ENCODE peak calls at places on chromosome 22, in nine cellular contexts. P is AG04449, Q is AG09309, X is AG10803, H is upper lobe of right lung, V is neural progenitor cell, O is foreskin fibroblast, R is pancreas, S is epithelial cell of esophagus. Z is an unnamed sample.
A peak's percentile ranks its signal among the peaks of the same experiment; 100 is the strongest.

GRCh38 chr22:21073023-21073422 is 27.3 kb downstream of the LRRC74B start:
- DNase-seq in R (no peak), H (no peak), V (no peak), Q (no peak), O (no peak), X (no peak), S (peak; percentile 71), P (no peak), Z (no peak)

GRCh38 chr22:50706481-50707125 is 31.4 kb upstream of the ACR start:
- DNase-seq in X (no peak), R (peak; percentile 27), S (no peak), Q (no peak), H (peak; percentile 37), P (no peak), V (no peak), O (no peak), Z (no peak)

GRCh38 chr22:38964306-38964705 is 6.9 kb downstream of the APOBEC3A start:
- DNase-seq in P (no peak), R (no peak), V (no peak), S (no peak), O (no peak), X (no peak), H (no peak), Q (no peak), Z (no peak)

GRCh38 chr22:19121631-19122142 is 525 bp downstream of the DGCR2 start:
- DNase-seq in V (peak; percentile 74), R (peak; percentile 83), S (peak; percentile 49), Q (no peak), H (peak; percentile 84), X (peak; percentile 20), P (no peak), O (peak; percentile 63), Z (no peak)

GRCh38 chr22:46764140-46764680 is 1.8 kb downstream of the TBC1D22A start:
- DNase-seq in S (no peak), V (no peak), Q (no peak), H (no peak), R (no peak), O (no peak), X (no peak), P (no peak), Z (no peak)

GRCh38 chr22:19446603-19447387 is 716 bp downstream of the C22orf39 start:
- DNase-seq in S (no peak), Q (no peak), X (no peak), R (no peak), H (no peak), P (no peak), O (no peak), V (peak; percentile 78), Z (no peak)

GRCh38 chr22:48627203-48627602 is 1200.5 kb downstream of the BRD1 start:
- DNase-seq in O (no peak), H (no peak), P (no peak), S (no peak), X (peak; percentile 53), R (no peak), V (peak; percentile 18), Q (no peak), Z (no peak)

GRCh38 chr22:45460288-45461109 is 42.2 kb upstream of the FBLN1 start:
- DNase-seq in V (no peak), X (peak; percentile 93), R (no peak), H (no peak), S (no peak), P (no peak), O (peak; percentile 96), Q (peak; percentile 45), Z (peak; percentile 57)

GRCh38 chr22:49103314-49104052 is 724.2 kb downstream of the BRD1 start:
- DNase-seq in S (no peak), H (peak; percentile 17), O (no peak), V (peak; percentile 37), R (no peak), Q (no peak), X (no peak), P (no peak), Z (no peak)

GRCh38 chr22:25748704-25749103 is 6.7 kb downstream of the MYO18B start:
- DNase-seq in O (no peak), X (no peak), R (no peak), S (no peak), H (no peak), Q (no peak), V (no peak), P (no peak), Z (no peak)

GRCh38 chr22:29078869-29079207 is 6.0 kb downstream of the KREMEN1 start:
- DNase-seq in X (no peak), H (no peak), O (no peak), P (no peak), S (no peak), Q (no peak), R (no peak), V (no peak), Z (no peak)

GRCh38 chr22:29078036-29078868 is 5.4 kb downstream of the KREMEN1 start:
- DNase-seq in S (no peak), O (peak; percentile 47), H (no peak), X (no peak), V (no peak), R (no peak), P (no peak), Q (no peak), Z (no peak)

GRCh38 chr22:29079218-29079901 is 6.5 kb downstream of the KREMEN1 start:
- DNase-seq in V (no peak), R (no peak), P (no peak), H (no peak), O (peak; percentile 75), X (peak; percentile 59), Q (no peak), S (no peak), Z (no peak)

GRCh38 chr22:29081499-29082236 is 8.8 kb downstream of the KREMEN1 start:
- DNase-seq in S (no peak), Q (no peak), X (no peak), R (no peak), H (no peak), P (no peak), V (no peak), O (no peak), Z (no peak)

GRCh38 chr22:29080061-29080975 is 7.5 kb downstream of the KREMEN1 start:
- DNase-seq in V (no peak), S (peak; percentile 58), O (peak; percentile 74), Q (no peak), P (no peak), R (no peak), H (no peak), X (peak; percentile 45), Z (no peak)
- H3K4me3 ChIP-seq in V (no peak overlapping the region), S (no peak overlapping the region), O (no peak overlapping the region), Q (no peak overlapping the region), P (no peak overlapping the region), R (no peak overlapping the region), H (no peak overlapping the region), X (no peak overlapping the region), Z (no peak overlapping the region)

GRCh38 chr22:31278643-31279326 is 13.5 kb downstream of the PIK3IP1 start:
- DNase-seq in R (peak; percentile 21), P (no peak), H (no peak), O (no peak), S (no peak), V (no peak), Q (no peak), X (no peak), Z (no peak)
- TF ChIP-seq CTCF in R (no peak), P (no peak), H (no peak), O (no peak), S (no peak), V (no peak), Q (no peak), X (no peak), Z (no peak)

GRCh38 chr22:31080848-31081649 is at the start of gene SMTN:
- DNase-seq in Q (peak; percentile 32), O (peak; percentile 97), V (peak; percentile 97), R (peak; percentile 97), P (no peak), H (peak; percentile 95), X (peak; percentile 81), S (peak; percentile 94), Z (peak; percentile 41)

GRCh38 chr22:31083377-31083768 is 2.3 kb downstream of the SMTN start:
- DNase-seq in H (no peak), X (no peak), S (no peak), Q (no peak), V (no peak), R (peak; percentile 81), P (no peak), O (no peak), Z (no peak)

GRCh38 chr22:31083923-31084810 is 3.0 kb downstream of the SMTN start:
- DNase-seq in S (no peak), P (no peak), V (no peak), R (no peak), Q (no peak), X (no peak), O (peak; percentile 31), H (no peak), Z (no peak)

GRCh38 chr22:31081963-31082605 is 966 bp downstream of the SMTN start:
- DNase-seq in O (peak; percentile 84), H (no peak), P (no peak), V (no peak), S (peak; percentile 87), Q (no peak), R (no peak), X (peak; percentile 51), Z (no peak)

DNA sequence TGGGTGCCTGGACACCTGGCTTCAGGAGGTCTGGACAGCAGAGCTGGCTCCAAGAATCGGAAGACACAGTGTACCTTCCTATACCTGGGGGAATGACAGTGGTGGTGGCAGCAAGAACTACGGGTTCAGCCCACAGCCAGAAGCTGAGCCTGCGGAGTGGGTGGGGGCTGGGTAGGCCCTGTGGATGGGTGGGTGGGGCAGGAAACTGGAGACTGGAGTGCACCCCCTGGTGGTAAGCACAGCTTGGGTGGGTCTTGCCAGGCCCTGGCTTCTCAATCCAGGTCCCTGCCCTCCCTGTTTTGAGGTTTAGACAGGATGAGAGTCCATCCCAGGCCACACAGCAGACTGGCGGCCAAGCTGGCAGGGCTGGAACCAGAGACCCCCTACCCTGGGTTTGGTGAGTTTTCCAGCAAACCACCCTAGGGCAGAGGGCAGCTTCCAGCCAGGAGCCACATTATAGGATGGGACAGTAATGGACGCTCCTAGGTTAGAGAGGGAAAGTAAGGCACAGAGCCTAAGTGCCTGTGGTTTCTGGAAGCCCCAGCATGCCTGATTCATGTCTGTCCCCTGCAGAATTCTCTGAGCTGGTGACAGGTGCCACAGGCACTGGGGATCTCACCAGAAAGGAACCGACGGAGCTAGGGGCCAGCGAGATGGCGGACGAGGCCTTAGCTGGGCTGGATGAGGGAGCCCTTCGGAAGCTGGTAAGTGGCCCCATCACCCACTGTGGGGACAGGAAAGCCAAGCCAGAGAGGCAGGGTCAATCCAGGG is 1.7 kb downstream of the SMTN start:
- DNase-seq in P (no peak), Q (no peak), S (peak; percentile 84), H (no peak), R (peak; percentile 75), O (peak; percentile 87), X (peak; percentile 76), V (peak; percentile 45), Z (no peak)
- H3K4me3 ChIP-seq in P (peak overlapping the region; percentile 88), Q (peak overlapping the region; percentile 61), S (peak overlapping the region; percentile 74), H (peak overlapping the region; percentile 91), R (no peak overlapping the region), O (peak overlapping the region; percentile 83), X (peak overlapping the region; percentile 91), V (no peak overlapping the region), Z (peak overlapping the region; percentile 63)

GRCh38 chr22:43162412-43163150 is 11.2 kb downstream of the TSPO start:
- DNase-seq in Q (no peak), X (no peak), V (no peak), R (no peak), P (no peak), S (no peak), H (no peak), O (no peak), Z (no peak)
- TF ChIP-seq CTCF in Q (no peak), X (no peak), V (no peak), R (no peak), P (no peak), S (no peak), H (no peak), O (no peak), Z (no peak)

Z was measured in BJ.